ENCODE peak calls at places on chromosomes 2 and 18, in eight cellular contexts. Z is IMR-90, O is endothelial cell, K is WTC11, X is HepG2, P is MCF 10A, S is neural crest cell, N is neural progenitor cell. Q is an unnamed sample.

GRCh38 chr18:75211721-75212625 is 1.4 kb downstream of the TSHZ1 start:
- DNase-seq in P (peak), O (peak), K (peak), Z (peak), N (peak), S (peak), X (peak), Q (no peak)

GRCh38 chr18:46452820-46453219 is 204.2 kb downstream of the LOXHD1 start:
- DNase-seq in O (no peak), N (no peak), K (no peak), S (no peak), X (no peak), P (peak), Z (peak), Q (no peak)

GRCh38 chr18:76588591-76589303 is 93.7 kb upstream of the ZNF516 start:
- DNase-seq in S (no peak), N (peak), P (no peak), X (no peak), O (no peak), Z (no peak), K (no peak), Q (no peak)

GRCh38 chr18:46169464-46169941 is 65.3 kb downstream of the HAUS1 start:
- DNase-seq in S (no peak), P (peak), Z (peak), N (no peak), K (no peak), O (no peak), X (peak), Q (no peak)

GRCh38 chr18:50689578-50689977 is 129.7 kb downstream of the MAPK4 start:
- DNase-seq in O (no peak), S (no peak), X (no peak), N (no peak), P (no peak), Z (no peak), K (no peak), Q (no peak)

GRCh38 chr2:102442967-102443828 is 20.2 kb downstream of the IL18RAP start:
- DNase-seq in X (peak), K (peak), S (peak), Z (peak), O (peak), N (peak), P (peak), Q (no peak)

GRCh38 chr2:160293401-160293911 is 93.4 kb upstream of the ITGB6 start:
- DNase-seq in K (no peak), Z (peak), N (no peak), P (peak), O (no peak), X (no peak), S (no peak), Q (no peak)

GRCh38 chr2:234606906-234607305 is 110.0 kb upstream of the ARL4C start:
- DNase-seq in K (no peak), S (no peak), O (no peak), Z (peak), X (no peak), P (no peak), N (no peak), Q (no peak)

GRCh38 chr2:88067598-88067997 is at the start of gene SMYD1:
- DNase-seq in P (no peak), S (no peak), N (no peak), X (no peak), O (no peak), K (no peak), Z (no peak), Q (no peak)

GRCh38 chr18:9741821-9742541 is 33.9 kb downstream of the RAB31 start:
- DNase-seq in X (peak), N (peak), P (peak), S (peak), Z (no peak), O (peak), K (peak), Q (peak)

GRCh38 chr18:49444599-49444998 is 15.8 kb downstream of the DYM start:
- DNase-seq in N (no peak), X (no peak), O (no peak), K (no peak), Z (no peak), S (no peak), P (no peak), Q (no peak)

GRCh38 chr18:13457327-13457726 is 238.8 kb downstream of the LDLRAD4 start:
- DNase-seq in S (no peak), Z (no peak), O (no peak), K (no peak), P (no peak), N (no peak), X (no peak), Q (no peak)

GRCh38 chr2:202592580-202592979 is 42.2 kb upstream of the FAM117B start:
- DNase-seq in O (no peak), N (no peak), K (no peak), P (no peak), X (no peak), Z (peak), S (no peak), Q (no peak)

GRCh38 chr2:49770919-49771318 is 616.6 kb upstream of the FSHR start:
- DNase-seq in N (peak), S (peak), O (peak), K (peak), X (peak), Z (no peak), P (peak), Q (peak)

GRCh38 chr2:42941633-42942176 is 149.3 kb upstream of the HAAO start:
- DNase-seq in S (no peak), Z (no peak), N (no peak), K (no peak), P (no peak), O (no peak), X (peak), Q (no peak)

GRCh38 chr2:226554726-226555125 is 244.9 kb downstream of the IRS1 start:
- DNase-seq in S (no peak), N (no peak), X (no peak), Z (no peak), P (no peak), K (no peak), O (no peak), Q (no peak)

GRCh38 chr2:74867841-74868658 is 34.1 kb downstream of the HK2 start:
- DNase-seq in N (no peak), S (no peak), X (no peak), K (no peak), O (no peak), P (peak), Z (peak), Q (no peak)

GRCh38 chr2:8555543-8555942 is 126.3 kb upstream of the ID2 start:
- DNase-seq in S (no peak), X (no peak), P (no peak), N (no peak), Z (no peak), O (no peak), K (no peak), Q (no peak)

GRCh38 chr2:218428846-218429558 is 10.1 kb downstream of the VIL1 start:
- DNase-seq in P (no peak), S (no peak), K (no peak), N (no peak), Z (no peak), X (no peak), O (no peak), Q (no peak)

GRCh38 chr2:94870392-94871225 is 621 bp upstream of the TEKT4 start:
- DNase-seq in S (no peak), P (no peak), Z (no peak), X (peak), K (peak), N (no peak), O (peak), Q (no peak)
- TF ChIP-seq CTCF in S (peak), P (peak), Z (peak), X (peak), K (peak), N (peak), O (peak), Q (peak)

DNA sequence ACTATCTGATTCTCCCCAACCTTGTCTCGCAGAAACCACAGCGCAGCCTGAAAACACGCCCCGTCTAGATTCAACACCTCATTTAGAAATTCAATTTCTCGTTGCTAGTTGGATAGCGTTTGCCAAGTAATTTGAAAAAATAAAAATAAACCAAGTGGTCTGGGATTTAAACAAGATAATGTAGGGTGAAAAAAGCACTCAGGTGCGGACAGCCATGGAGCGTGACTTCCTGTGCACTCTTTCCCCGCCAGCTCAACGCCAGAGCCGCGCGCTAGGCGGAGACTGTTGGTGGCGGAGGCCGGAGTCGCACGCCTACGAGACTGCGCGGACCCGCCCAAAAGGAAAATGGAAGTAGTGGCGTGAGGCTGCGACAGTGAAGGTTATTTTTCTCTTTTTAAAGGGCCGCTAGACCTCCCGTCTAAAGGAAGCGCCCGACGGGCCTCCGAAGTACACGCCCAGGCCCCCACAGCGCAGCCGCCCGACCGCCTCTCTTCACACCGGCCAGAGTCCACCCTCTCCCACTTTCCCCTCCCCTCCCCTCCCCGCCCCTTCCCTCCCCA is 584 bp upstream of the CCNT2 start:
- DNase-seq in O (peak), S (no peak), P (no peak), K (no peak), Z (no peak), X (no peak), N (no peak), Q (no peak)
- TF ChIP-seq CTCF in O (no peak), S (peak), P (peak), K (no peak), Z (peak), X (peak), N (peak), Q (no peak)

GRCh38 chr2:241218131-241219029 is 29.9 kb downstream of the ANO7 start:
- DNase-seq in S (peak), N (peak), Z (peak), P (peak), K (peak), O (peak), X (peak), Q (peak)
- TF ChIP-seq CTCF in S (peak), N (peak), Z (peak), P (no peak), K (no peak), O (no peak), X (peak), Q (peak)

DNA sequence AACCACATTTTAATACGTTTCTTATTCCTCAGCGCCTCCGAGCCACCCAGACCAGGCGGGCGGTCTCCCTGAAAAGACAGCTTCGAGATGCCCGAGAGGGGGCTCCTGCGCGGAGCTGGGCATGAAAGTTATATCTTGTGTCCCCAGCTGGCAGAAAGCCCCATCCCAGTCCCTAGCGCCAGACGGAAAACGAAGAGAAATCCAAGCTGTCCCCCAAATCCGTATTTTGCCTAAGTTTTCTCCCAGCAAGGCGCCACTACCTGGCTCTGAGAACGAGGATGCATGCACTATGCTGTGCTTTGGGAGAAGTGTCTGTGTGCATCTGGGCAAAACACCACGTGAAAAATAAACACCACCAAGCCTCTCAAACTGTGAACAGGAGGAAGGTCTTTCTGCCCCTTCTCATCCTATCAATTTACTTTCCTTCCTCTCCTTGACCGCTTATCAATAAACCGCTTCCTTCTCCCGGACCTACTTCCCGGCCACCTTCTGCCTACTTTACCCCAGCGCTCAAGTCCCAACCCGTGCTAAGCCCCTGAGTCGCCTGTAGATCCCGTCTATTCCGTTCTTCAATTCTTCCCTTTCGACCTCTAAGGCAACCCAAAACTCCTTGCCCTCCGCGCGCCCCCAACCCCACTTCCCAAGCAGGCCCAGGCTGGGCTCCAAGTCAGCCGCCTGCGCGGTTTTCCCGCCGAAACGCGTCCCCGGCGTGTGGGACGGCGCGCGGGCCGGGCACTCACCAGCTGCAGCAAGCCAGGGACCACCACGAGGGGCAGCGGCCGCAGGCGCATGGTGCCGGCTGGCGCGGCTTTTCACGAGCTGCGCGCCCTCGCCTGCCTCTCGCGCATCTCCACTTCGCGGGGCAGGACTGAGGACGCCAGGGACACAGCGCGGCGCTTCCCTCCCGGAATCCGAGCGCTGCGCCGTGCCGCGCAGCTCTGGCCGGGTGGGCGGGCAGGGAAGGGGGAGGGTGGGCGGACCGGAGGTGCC is at the start of gene NXPH2:
- DNase-seq in Z (no peak), X (no peak), K (peak), P (no peak), O (peak), S (peak), N (peak), Q (peak)
- TF ChIP-seq CTCF in Z (no peak), X (no peak), K (no peak), P (no peak), O (no peak), S (no peak), N (no peak), Q (no peak)

DNA sequence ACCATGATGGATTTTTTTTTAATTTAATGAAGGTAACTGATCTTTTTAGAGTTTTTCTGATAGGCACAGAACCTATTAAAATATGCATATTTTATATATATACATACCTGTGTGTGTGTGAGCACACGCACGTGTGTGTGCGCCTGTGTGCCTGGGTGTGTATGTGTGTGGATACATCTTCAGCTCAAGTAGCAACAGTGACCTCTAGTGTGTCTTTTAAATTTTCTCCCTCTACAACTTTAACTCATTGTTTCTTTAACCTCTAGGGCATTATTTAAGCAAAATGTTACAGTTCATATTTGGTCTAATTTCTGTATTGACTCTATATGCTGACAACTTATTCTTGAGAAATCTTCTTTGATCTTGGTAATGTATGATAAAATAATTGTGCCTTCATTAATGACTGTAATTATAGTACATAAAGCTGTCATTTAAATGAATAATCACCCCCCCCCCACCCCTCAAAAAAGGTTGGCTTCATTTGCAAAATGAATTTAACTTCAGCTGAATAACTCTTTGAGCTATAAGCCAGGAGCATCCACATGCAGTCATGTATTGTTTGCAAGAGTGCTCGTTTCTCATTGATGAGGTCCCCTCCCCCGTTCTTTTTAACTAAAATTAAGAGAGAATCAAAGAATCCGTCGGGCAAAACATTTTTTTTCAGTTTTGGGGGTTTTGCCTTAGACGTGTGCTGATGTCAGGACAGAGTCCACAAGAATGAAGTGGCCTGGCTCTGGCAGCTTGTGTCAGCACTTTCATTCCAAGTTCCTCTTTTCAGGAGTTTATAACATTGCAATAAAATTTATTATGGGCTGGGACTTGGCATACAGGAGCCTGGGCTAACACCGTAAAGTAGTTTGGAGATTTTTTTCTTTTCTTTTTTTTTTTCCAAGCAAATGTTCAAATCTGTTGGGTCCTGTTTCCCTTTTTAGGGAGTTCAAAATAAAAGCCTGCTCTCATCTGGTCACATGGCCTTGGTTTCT is 80.0 kb downstream of the ETAA1 start:
- DNase-seq in K (no peak), N (peak), O (no peak), Z (peak), P (peak), X (peak), S (no peak), Q (peak)
- TF ChIP-seq CTCF in K (peak), N (peak), O (no peak), Z (peak), P (peak), X (peak), S (peak), Q (peak)

Q was measured in BE2C.